ENCODE peak calls at places on chromosome 16, in seven cellular contexts. One of them, this sample, is unnamed.

GRCh38 chr16:66418165-66418962 is 8.7 kb upstream of the BEAN1 start:
- DNase-seq in K562: no peak
- DNase-seq in HCT116: no peak
- DNase-seq in SK-N-SH: no peak
- DNase-seq in GM12878: no peak
- DNase-seq in H1: no peak
- DNase-seq in HepG2: no peak
- DNase-seq in this sample: no peak

GRCh38 chr16:76854234-76854633 is 336.8 kb upstream of the MON1B start:
- DNase-seq in K562: no peak
- DNase-seq in HCT116: no peak
- DNase-seq in SK-N-SH: peak
- DNase-seq in GM12878: no peak
- DNase-seq in H1: no peak
- DNase-seq in HepG2: peak
- DNase-seq in this sample: no peak

GRCh38 chr16:88784074-88784855 is 755 bp downstream of the PIEZO1 start:
- DNase-seq in K562: peak
- DNase-seq in HCT116: no peak
- DNase-seq in SK-N-SH: peak
- DNase-seq in GM12878: no peak
- DNase-seq in H1: peak
- DNase-seq in HepG2: peak
- DNase-seq in this sample: no peak

GRCh38 chr16:20915733-20916132 is 15.2 kb downstream of the LYRM1 start:
- DNase-seq in K562: peak
- DNase-seq in HCT116: no peak
- DNase-seq in SK-N-SH: no peak
- DNase-seq in GM12878: no peak
- DNase-seq in H1: no peak
- DNase-seq in HepG2: no peak
- DNase-seq in this sample: peak

GRCh38 chr16:19152042-19152441 is 16.0 kb upstream of the SYT17 start:
- DNase-seq in K562: no peak
- DNase-seq in HCT116: no peak
- DNase-seq in SK-N-SH: no peak
- DNase-seq in GM12878: no peak
- DNase-seq in H1: no peak
- DNase-seq in HepG2: no peak
- DNase-seq in this sample: no peak

GRCh38 chr16:65059421-65059980 is 62.4 kb downstream of the CDH11 start:
- DNase-seq in K562: no peak
- DNase-seq in HCT116: no peak
- DNase-seq in SK-N-SH: no peak
- DNase-seq in GM12878: no peak
- DNase-seq in H1: no peak
- DNase-seq in HepG2: no peak
- DNase-seq in this sample: no peak

GRCh38 chr16:5379948-5380347 is 282.4 kb upstream of the EEF2KMT start:
- DNase-seq in K562: no peak
- DNase-seq in HCT116: no peak
- DNase-seq in SK-N-SH: no peak
- DNase-seq in GM12878: no peak
- DNase-seq in H1: no peak
- DNase-seq in HepG2: no peak
- DNase-seq in this sample: no peak

GRCh38 chr16:20871258-20871657 is 28.9 kb downstream of the DCUN1D3 start:
- DNase-seq in K562: no peak
- DNase-seq in HCT116: no peak
- DNase-seq in SK-N-SH: no peak
- DNase-seq in GM12878: no peak
- DNase-seq in H1: no peak
- DNase-seq in HepG2: no peak
- DNase-seq in this sample: no peak

GRCh38 chr16:58021661-58022551 is 3.6 kb upstream of the MMP15 start:
- DNase-seq in K562: no peak
- DNase-seq in HCT116: no peak
- DNase-seq in SK-N-SH: peak
- DNase-seq in GM12878: no peak
- DNase-seq in H1: no peak
- DNase-seq in HepG2: no peak
- DNase-seq in this sample: peak

GRCh38 chr16:57071840-57072541 is 20.4 kb upstream of the CPNE2 start:
- DNase-seq in K562: no peak
- DNase-seq in HCT116: peak
- DNase-seq in SK-N-SH: no peak
- DNase-seq in GM12878: no peak
- DNase-seq in H1: no peak
- DNase-seq in HepG2: no peak
- DNase-seq in this sample: no peak

GRCh38 chr16:64012166-64012565 is 1109.7 kb downstream of the CDH11 start:
- DNase-seq in K562: no peak
- DNase-seq in HCT116: no peak
- DNase-seq in SK-N-SH: no peak
- DNase-seq in GM12878: no peak
- DNase-seq in H1: no peak
- DNase-seq in HepG2: no peak
- DNase-seq in this sample: no peak

GRCh38 chr16:66660422-66661209 is 35.9 kb downstream of the CMTM4 start:
- DNase-seq in K562: peak
- DNase-seq in HCT116: no peak
- DNase-seq in SK-N-SH: peak
- DNase-seq in GM12878: no peak
- DNase-seq in H1: no peak
- DNase-seq in HepG2: peak
- DNase-seq in this sample: peak

GRCh38 chr16:2042666-2043295 is 4.9 kb downstream of the NTHL1 start:
- DNase-seq in K562: peak
- DNase-seq in HCT116: no peak
- DNase-seq in SK-N-SH: no peak
- DNase-seq in GM12878: no peak
- DNase-seq in H1: no peak
- DNase-seq in HepG2: no peak
- DNase-seq in this sample: no peak

GRCh38 chr16:5951486-5951885 is 853.9 kb upstream of the EEF2KMT start:
- DNase-seq in K562: no peak
- DNase-seq in HCT116: no peak
- DNase-seq in SK-N-SH: no peak
- DNase-seq in GM12878: no peak
- DNase-seq in H1: no peak
- DNase-seq in HepG2: no peak
- DNase-seq in this sample: no peak

GRCh38 chr16:79008869-79009179 is 591.7 kb downstream of the MAF start:
- DNase-seq in K562: no peak
- DNase-seq in HCT116: no peak
- DNase-seq in SK-N-SH: no peak
- DNase-seq in GM12878: no peak
- DNase-seq in H1: no peak
- DNase-seq in HepG2: no peak
- DNase-seq in this sample: peak

GRCh38 chr16:54813778-54814177 is 116.9 kb upstream of the IRX5 start:
- DNase-seq in K562: no peak
- DNase-seq in HCT116: no peak
- DNase-seq in SK-N-SH: no peak
- DNase-seq in GM12878: no peak
- DNase-seq in H1: no peak
- DNase-seq in HepG2: no peak
- DNase-seq in this sample: no peak

GRCh38 chr16:54816471-54816870 is 114.2 kb upstream of the IRX5 start:
- DNase-seq in K562: no peak
- DNase-seq in HCT116: no peak
- DNase-seq in SK-N-SH: no peak
- DNase-seq in GM12878: no peak
- DNase-seq in H1: no peak
- DNase-seq in HepG2: no peak
- DNase-seq in this sample: no peak

GRCh38 chr16:54815177-54815576 is 115.5 kb upstream of the IRX5 start:
- DNase-seq in K562: no peak
- DNase-seq in HCT116: no peak
- DNase-seq in SK-N-SH: no peak
- DNase-seq in GM12878: no peak
- DNase-seq in H1: no peak
- DNase-seq in HepG2: no peak
- DNase-seq in this sample: no peak

GRCh38 chr16:54817940-54818574 is 112.6 kb upstream of the IRX5 start:
- DNase-seq in K562: no peak
- DNase-seq in HCT116: no peak
- DNase-seq in SK-N-SH: no peak
- DNase-seq in GM12878: no peak
- DNase-seq in H1: no peak
- DNase-seq in HepG2: no peak
- DNase-seq in this sample: no peak

DNA sequence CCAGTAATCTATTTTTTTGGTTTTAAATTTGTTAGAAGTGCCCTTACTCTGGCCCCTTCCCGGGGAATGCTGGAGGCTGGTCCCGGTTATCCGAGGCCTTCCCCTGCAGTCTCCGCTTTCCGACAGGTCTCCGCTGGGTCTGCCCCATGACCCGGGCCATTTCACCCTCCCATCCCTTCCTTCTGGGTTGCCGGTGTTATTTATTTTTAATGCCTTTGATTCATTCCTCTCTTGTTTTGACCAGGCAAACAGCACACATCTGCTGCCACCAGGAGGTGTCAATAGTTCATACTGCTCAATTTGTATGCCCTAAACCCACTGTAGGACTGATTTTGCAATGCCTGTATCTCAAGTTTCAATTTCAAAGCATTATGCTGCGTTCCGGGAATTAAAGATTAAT is 113.2 kb upstream of the IRX5 start:
- DNase-seq in K562: peak
- DNase-seq in HCT116: no peak
- DNase-seq in SK-N-SH: peak
- DNase-seq in GM12878: no peak
- DNase-seq in H1: no peak
- DNase-seq in HepG2: peak
- DNase-seq in this sample: peak
- TF ChIP-seq JUND in K562: no peak
- TF ChIP-seq JUND in HCT116: no peak
- TF ChIP-seq JUND in SK-N-SH: no peak
- TF ChIP-seq JUND in GM12878: no peak
- TF ChIP-seq JUND in H1: no peak
- TF ChIP-seq JUND in HepG2: no peak
- TF ChIP-seq JUND in this sample: no peak

GRCh38 chr16:86578056-86578455 is 293 bp upstream of the FOXL1 start:
- DNase-seq in K562: no peak
- DNase-seq in HCT116: no peak
- DNase-seq in SK-N-SH: no peak
- DNase-seq in GM12878: no peak
- DNase-seq in H1: no peak
- DNase-seq in HepG2: no peak
- DNase-seq in this sample: no peak
- TF ChIP-seq JUND in K562: no peak
- TF ChIP-seq JUND in HCT116: no peak
- TF ChIP-seq JUND in SK-N-SH: no peak
- TF ChIP-seq JUND in GM12878: no peak
- TF ChIP-seq JUND in H1: no peak
- TF ChIP-seq JUND in HepG2: no peak
- TF ChIP-seq JUND in this sample: no peak

GRCh38 chr16:70160388-70160787 is 13.2 kb upstream of the CLEC18C start:
- DNase-seq in K562: peak
- DNase-seq in HCT116: no peak
- DNase-seq in SK-N-SH: peak
- DNase-seq in GM12878: no peak
- DNase-seq in H1: no peak
- DNase-seq in HepG2: no peak
- DNase-seq in this sample: no peak

GRCh38 chr16:70163596-70163995 is 10.0 kb upstream of the CLEC18C start:
- DNase-seq in K562: no peak
- DNase-seq in HCT116: no peak
- DNase-seq in SK-N-SH: no peak
- DNase-seq in GM12878: no peak
- DNase-seq in H1: no peak
- DNase-seq in HepG2: no peak
- DNase-seq in this sample: no peak

GRCh38 chr16:70160821-70161220 is 12.8 kb upstream of the CLEC18C start:
- DNase-seq in K562: no peak
- DNase-seq in HCT116: no peak
- DNase-seq in SK-N-SH: no peak
- DNase-seq in GM12878: no peak
- DNase-seq in H1: no peak
- DNase-seq in HepG2: no peak
- DNase-seq in this sample: no peak

GRCh38 chr16:70161350-70161749 is 12.2 kb upstream of the CLEC18C start:
- DNase-seq in K562: no peak
- DNase-seq in HCT116: no peak
- DNase-seq in SK-N-SH: no peak
- DNase-seq in GM12878: no peak
- DNase-seq in H1: no peak
- DNase-seq in HepG2: no peak
- DNase-seq in this sample: no peak

DNA sequence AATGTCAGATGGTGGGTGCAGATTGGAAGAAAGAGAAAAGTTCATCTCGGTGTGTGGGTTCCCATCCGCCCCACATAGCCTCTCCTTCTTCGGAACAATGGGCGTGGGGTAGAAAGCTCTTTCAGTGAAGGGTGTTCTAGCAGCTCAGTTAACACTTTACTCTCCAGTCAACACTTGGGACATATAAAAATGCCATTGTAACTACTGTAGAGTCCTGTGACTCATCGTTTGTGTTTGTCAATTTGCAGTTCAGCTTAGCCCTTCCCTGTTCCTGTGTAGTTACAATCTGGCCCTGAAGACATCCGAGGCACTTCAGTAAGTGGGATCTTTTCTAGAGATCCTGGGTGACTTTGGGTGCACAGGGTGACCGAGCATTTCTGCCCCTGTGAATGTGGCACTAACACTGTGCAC is 11.5 kb upstream of the CLEC18C start:
- DNase-seq in K562: peak
- DNase-seq in HCT116: no peak
- DNase-seq in SK-N-SH: peak
- DNase-seq in GM12878: no peak
- DNase-seq in H1: no peak
- DNase-seq in HepG2: peak
- DNase-seq in this sample: peak
- TF ChIP-seq JUND in K562: no peak
- TF ChIP-seq JUND in HCT116: no peak
- TF ChIP-seq JUND in SK-N-SH: no peak
- TF ChIP-seq JUND in GM12878: no peak
- TF ChIP-seq JUND in H1: no peak
- TF ChIP-seq JUND in HepG2: peak
- TF ChIP-seq JUND in this sample: no peak

GRCh38 chr16:27460663-27461482 is 58.9 kb downstream of the IL21R start:
- DNase-seq in K562: no peak
- DNase-seq in HCT116: no peak
- DNase-seq in SK-N-SH: no peak
- DNase-seq in GM12878: no peak
- DNase-seq in H1: no peak
- DNase-seq in HepG2: no peak
- DNase-seq in this sample: no peak

GRCh38 chr16:27458987-27459688 is 57.2 kb downstream of the IL21R start:
- DNase-seq in K562: no peak
- DNase-seq in HCT116: no peak
- DNase-seq in SK-N-SH: no peak
- DNase-seq in GM12878: no peak
- DNase-seq in H1: no peak
- DNase-seq in HepG2: no peak
- DNase-seq in this sample: no peak

GRCh38 chr16:27460213-27460612 is 58.2 kb downstream of the IL21R start:
- DNase-seq in K562: no peak
- DNase-seq in HCT116: no peak
- DNase-seq in SK-N-SH: no peak
- DNase-seq in GM12878: no peak
- DNase-seq in H1: no peak
- DNase-seq in HepG2: no peak
- DNase-seq in this sample: no peak

GRCh38 chr16:27455700-27456099 is 53.7 kb downstream of the IL21R start:
- DNase-seq in K562: no peak
- DNase-seq in HCT116: no peak
- DNase-seq in SK-N-SH: no peak
- DNase-seq in GM12878: no peak
- DNase-seq in H1: no peak
- DNase-seq in HepG2: no peak
- DNase-seq in this sample: no peak

GRCh38 chr16:27458196-27458728 is 56.3 kb downstream of the IL21R start:
- DNase-seq in K562: no peak
- DNase-seq in HCT116: no peak
- DNase-seq in SK-N-SH: no peak
- DNase-seq in GM12878: no peak
- DNase-seq in H1: no peak
- DNase-seq in HepG2: no peak
- DNase-seq in this sample: no peak
- TF ChIP-seq JUND in K562: no peak
- TF ChIP-seq JUND in HCT116: no peak
- TF ChIP-seq JUND in SK-N-SH: no peak
- TF ChIP-seq JUND in GM12878: no peak
- TF ChIP-seq JUND in H1: no peak
- TF ChIP-seq JUND in HepG2: no peak
- TF ChIP-seq JUND in this sample: no peak

This sample was measured in T47D.